ENCODE peak calls at places on chromosomes 1 and 21, in ten cellular contexts. K is H9; W is stimulated activated CD4-positive, alpha-beta T cell treated with anti-CD3 and anti-CD28 coated beads, Interleukin-1b, Interleukin-23, amount 100 ng/mL, for 24 hours; I is pancreas; F is KBM-7; N is GDM1; U is K562; J is iris pigment epithelial cell; R is erythroblast; Z is omental fat pad. T is an unnamed sample.
A peak's percentile ranks its signal among the peaks of the same experiment; 100 is the strongest.

GRCh38 chr21:19290328-19290727 is 886.7 kb upstream of the TMPRSS15 start:
- DNase-seq in W (no peak), N (no peak), I (no peak), K (no peak), J (no peak), R (no peak), U (no peak), F (no peak), Z (no peak), T (no peak)

GRCh38 chr21:33325222-33326067 is 675 bp downstream of the IFNAR1 start:
- DNase-seq in J (peak; percentile 77), U (peak; percentile 74), K (no peak), W (peak; percentile 32), R (peak; percentile 73), N (no peak), Z (peak; percentile 69), I (peak; percentile 81), F (peak; percentile 61), T (no peak)

GRCh38 chr1:204920511-204920910 is 49.8 kb downstream of the NFASC start:
- DNase-seq in N (no peak), I (no peak), R (no peak), Z (no peak), K (no peak), W (no peak), F (no peak), U (no peak), J (no peak), T (no peak)

GRCh38 chr21:37208056-37208705 is 59.0 kb downstream of the VPS26C start:
- DNase-seq in N (peak; percentile 74), W (no peak), F (peak; percentile 90), U (peak; percentile 66), R (peak; percentile 22), J (no peak), I (peak; percentile 40), K (no peak), Z (no peak), T (no peak)

GRCh38 chr1:74703386-74704182 is 29.3 kb downstream of the CRYZ start:
- DNase-seq in W (no peak), Z (no peak), R (no peak), J (no peak), U (no peak), K (no peak), N (no peak), I (no peak), F (no peak), T (no peak)

GRCh38 chr1:94919241-94920030 is 7.5 kb downstream of the CNN3 start:
- DNase-seq in W (no peak), N (no peak), R (no peak), F (no peak), I (no peak), U (no peak), J (no peak), Z (no peak), K (no peak), T (no peak)

GRCh38 chr1:171142081-171142450 is 43.0 kb upstream of the FMO2 start:
- DNase-seq in R (no peak), N (no peak), I (peak; percentile 20), Z (no peak), J (peak; percentile 74), W (no peak), K (no peak), U (no peak), F (no peak), T (no peak)

GRCh38 chr1:79005945-79006344 is 585 bp downstream of the ADGRL4 start:
- DNase-seq in R (no peak), K (no peak), F (no peak), Z (no peak), J (peak; percentile 42), I (no peak), U (no peak), N (no peak), W (no peak), T (no peak)

GRCh38 chr1:93690921-93691789 is 9.5 kb upstream of the BCAR3 start:
- DNase-seq in J (no peak), F (peak; percentile 31), U (no peak), W (no peak), Z (no peak), R (no peak), I (no peak), N (no peak), K (no peak), T (no peak)

GRCh38 chr21:43937051-43937832 is 72.2 kb downstream of the AGPAT3 start:
- DNase-seq in J (no peak), R (peak; percentile 26), W (no peak), Z (no peak), F (no peak), N (no peak), U (peak; percentile 83), I (no peak), K (no peak), T (no peak)

GRCh38 chr1:31705080-31705866 is 1.5 kb upstream of the COL16A1 start:
- DNase-seq in W (peak; percentile 26), K (peak; percentile 81), F (peak; percentile 36), I (peak; percentile 47), Z (no peak), N (peak; percentile 35), R (peak; percentile 17), U (peak; percentile 88), J (peak; percentile 53), T (no peak)

GRCh38 chr1:70475023-70475422 is 64.0 kb downstream of the CTH start:
- DNase-seq in N (no peak), W (no peak), F (no peak), R (no peak), U (no peak), J (peak; percentile 5), Z (no peak), I (no peak), K (no peak), T (no peak)

GRCh38 chr1:38052750-38053415 is 6.3 kb upstream of the POU3F1 start:
- DNase-seq in F (peak; percentile 29), W (no peak), I (no peak), U (peak; percentile 45), J (no peak), Z (no peak), K (peak; percentile 79), N (no peak), R (no peak), T (no peak)

GRCh38 chr1:100277866-100278265 is 11.8 kb downstream of the RTCA start:
- DNase-seq in J (no peak), U (peak; percentile 21), N (no peak), K (no peak), F (no peak), Z (no peak), R (peak; percentile 44), I (no peak), W (no peak), T (no peak)

GRCh38 chr1:162349635-162350330 is 26.9 kb downstream of the SPATA46 start:
- DNase-seq in N (no peak), J (peak; percentile 95), Z (no peak), F (no peak), W (no peak), K (no peak), U (peak; percentile 44), I (no peak), R (no peak), T (no peak)

GRCh38 chr1:53470584-53470983 is 11.4 kb downstream of the DMRTB1 start:
- DNase-seq in K (no peak), R (no peak), W (no peak), F (no peak), N (no peak), U (no peak), I (no peak), Z (no peak), J (no peak), T (no peak)

GRCh38 chr1:117655220-117655577 is 49.4 kb downstream of the TENT5C start:
- DNase-seq in K (no peak), J (no peak), W (no peak), Z (no peak), I (peak; percentile 81), U (peak; percentile 81), F (no peak), R (peak; percentile 96), N (no peak), T (no peak)

GRCh38 chr21:41255190-41255589 is 61.4 kb upstream of the FAM3B start:
- DNase-seq in R (no peak), I (no peak), U (no peak), F (no peak), W (no peak), K (no peak), Z (no peak), J (no peak), N (no peak), T (no peak)

GRCh38 chr1:27141266-27142003 is 13.5 kb downstream of the SLC9A1 start:
- DNase-seq in R (no peak), J (no peak), I (peak; percentile 55), Z (no peak), U (no peak), N (no peak), W (no peak), K (peak; percentile 56), F (no peak), T (no peak)

GRCh38 chr1:2405588-2406295 is 6.6 kb downstream of the PEX10 start:
- DNase-seq in J (peak; percentile 31), F (no peak), W (no peak), K (no peak), N (no peak), Z (no peak), R (no peak), U (no peak), I (no peak), T (no peak)

GRCh38 chr21:14046401-14046800 is 164.4 kb downstream of the LIPI start:
- DNase-seq in U (no peak), Z (no peak), R (no peak), W (no peak), K (no peak), F (no peak), I (no peak), J (no peak), N (no peak), T (no peak)

GRCh38 chr1:170198584-170198983 is 52.8 kb downstream of the NTMT2 start:
- DNase-seq in J (no peak), W (no peak), Z (no peak), K (no peak), N (no peak), F (no peak), U (no peak), R (no peak), I (no peak), T (no peak)

GRCh38 chr1:22761821-22762220 is 51.2 kb downstream of the EPHB2 start:
- DNase-seq in K (no peak), I (no peak), Z (no peak), J (no peak), N (no peak), R (no peak), U (no peak), F (no peak), W (no peak), T (no peak)

T was measured in smooth muscle cell of the brain vasculature.